ENCODE peak calls at places on chromosome 14, in ten cellular contexts. One of them, this sample, is unnamed.

GRCh38 chr14:52922656-52923055 is 28.2 kb downstream of the FERMT2 start:
- DNase-seq in activated CD4-positive, alpha-beta T cell treated with anti-CD3 and anti-CD28 coated beads, Interleukin-2, amount 50 U/mL, for 48 hours: no peak
- DNase-seq in Caco-2: no peak
- DNase-seq in HFF-Myc: no peak
- DNase-seq in SW 1271: no peak
- DNase-seq in neural crest cell: no peak
- DNase-seq in brain microvascular endothelial cell: no peak
- DNase-seq in NCI-H2029: no peak
- DNase-seq in activated naive CD4-positive, alpha-beta T cell treated with anti-CD3 and anti-CD28 coated beads, Interleukin-2, amount 10 ng/mL, durations not matched to agents 7 days and 5 days: no peak
- DNase-seq in anterior cingulate cortex: no peak
- DNase-seq in this sample: no peak

GRCh38 chr14:20667957-20668356 is 16.4 kb upstream of the RNASE4 start:
- DNase-seq in activated CD4-positive, alpha-beta T cell treated with anti-CD3 and anti-CD28 coated beads, Interleukin-2, amount 50 U/mL, for 48 hours: no peak
- DNase-seq in Caco-2: no peak
- DNase-seq in HFF-Myc: no peak
- DNase-seq in SW 1271: no peak
- DNase-seq in neural crest cell: no peak
- DNase-seq in brain microvascular endothelial cell: no peak
- DNase-seq in NCI-H2029: no peak
- DNase-seq in activated naive CD4-positive, alpha-beta T cell treated with anti-CD3 and anti-CD28 coated beads, Interleukin-2, amount 10 ng/mL, durations not matched to agents 7 days and 5 days: peak; percentile 39
- DNase-seq in anterior cingulate cortex: no peak
- DNase-seq in this sample: no peak

GRCh38 chr14:90675399-90675798 is 140.8 kb downstream of the TTC7B start:
- DNase-seq in activated CD4-positive, alpha-beta T cell treated with anti-CD3 and anti-CD28 coated beads, Interleukin-2, amount 50 U/mL, for 48 hours: no peak
- DNase-seq in Caco-2: no peak
- DNase-seq in HFF-Myc: no peak
- DNase-seq in SW 1271: no peak
- DNase-seq in neural crest cell: no peak
- DNase-seq in brain microvascular endothelial cell: peak; percentile 25
- DNase-seq in NCI-H2029: no peak
- DNase-seq in activated naive CD4-positive, alpha-beta T cell treated with anti-CD3 and anti-CD28 coated beads, Interleukin-2, amount 10 ng/mL, durations not matched to agents 7 days and 5 days: no peak
- DNase-seq in anterior cingulate cortex: no peak
- DNase-seq in this sample: no peak

GRCh38 chr14:40229676-40230075 is 797.4 kb upstream of the FBXO33 start:
- DNase-seq in activated CD4-positive, alpha-beta T cell treated with anti-CD3 and anti-CD28 coated beads, Interleukin-2, amount 50 U/mL, for 48 hours: no peak
- DNase-seq in Caco-2: no peak
- DNase-seq in HFF-Myc: no peak
- DNase-seq in SW 1271: no peak
- DNase-seq in neural crest cell: no peak
- DNase-seq in brain microvascular endothelial cell: no peak
- DNase-seq in NCI-H2029: no peak
- DNase-seq in activated naive CD4-positive, alpha-beta T cell treated with anti-CD3 and anti-CD28 coated beads, Interleukin-2, amount 10 ng/mL, durations not matched to agents 7 days and 5 days: no peak
- DNase-seq in anterior cingulate cortex: no peak
- DNase-seq in this sample: no peak

GRCh38 chr14:36942522-36943245 is 229.7 kb downstream of the SLC25A21 start:
- DNase-seq in activated CD4-positive, alpha-beta T cell treated with anti-CD3 and anti-CD28 coated beads, Interleukin-2, amount 50 U/mL, for 48 hours: no peak
- DNase-seq in Caco-2: no peak
- DNase-seq in HFF-Myc: no peak
- DNase-seq in SW 1271: no peak
- DNase-seq in neural crest cell: no peak
- DNase-seq in brain microvascular endothelial cell: peak; percentile 44
- DNase-seq in NCI-H2029: no peak
- DNase-seq in activated naive CD4-positive, alpha-beta T cell treated with anti-CD3 and anti-CD28 coated beads, Interleukin-2, amount 10 ng/mL, durations not matched to agents 7 days and 5 days: no peak
- DNase-seq in anterior cingulate cortex: no peak
- DNase-seq in this sample: peak; percentile 8

GRCh38 chr14:83300454-83301064 is 1766.9 kb upstream of the SEL1L start:
- DNase-seq in activated CD4-positive, alpha-beta T cell treated with anti-CD3 and anti-CD28 coated beads, Interleukin-2, amount 50 U/mL, for 48 hours: no peak
- DNase-seq in Caco-2: no peak
- DNase-seq in HFF-Myc: peak; percentile 15
- DNase-seq in SW 1271: peak; percentile 27
- DNase-seq in neural crest cell: no peak
- DNase-seq in brain microvascular endothelial cell: peak; percentile 21
- DNase-seq in NCI-H2029: no peak
- DNase-seq in activated naive CD4-positive, alpha-beta T cell treated with anti-CD3 and anti-CD28 coated beads, Interleukin-2, amount 10 ng/mL, durations not matched to agents 7 days and 5 days: no peak
- DNase-seq in anterior cingulate cortex: no peak
- DNase-seq in this sample: peak; percentile 50

GRCh38 chr14:91177073-91177796 is 63.4 kb downstream of the DGLUCY start:
- DNase-seq in activated CD4-positive, alpha-beta T cell treated with anti-CD3 and anti-CD28 coated beads, Interleukin-2, amount 50 U/mL, for 48 hours: peak; percentile 69
- DNase-seq in Caco-2: peak; percentile 49
- DNase-seq in HFF-Myc: peak; percentile 51
- DNase-seq in SW 1271: peak; percentile 80
- DNase-seq in neural crest cell: peak; percentile 50
- DNase-seq in brain microvascular endothelial cell: peak; percentile 69
- DNase-seq in NCI-H2029: peak; percentile 18
- DNase-seq in activated naive CD4-positive, alpha-beta T cell treated with anti-CD3 and anti-CD28 coated beads, Interleukin-2, amount 10 ng/mL, durations not matched to agents 7 days and 5 days: peak; percentile 81
- DNase-seq in anterior cingulate cortex: no peak
- DNase-seq in this sample: peak; percentile 76

GRCh38 chr14:32826404-32827082 is 112.1 kb upstream of the NPAS3 start:
- DNase-seq in activated CD4-positive, alpha-beta T cell treated with anti-CD3 and anti-CD28 coated beads, Interleukin-2, amount 50 U/mL, for 48 hours: no peak
- DNase-seq in Caco-2: no peak
- DNase-seq in HFF-Myc: no peak
- DNase-seq in SW 1271: no peak
- DNase-seq in neural crest cell: no peak
- DNase-seq in brain microvascular endothelial cell: peak; percentile 37
- DNase-seq in NCI-H2029: no peak
- DNase-seq in activated naive CD4-positive, alpha-beta T cell treated with anti-CD3 and anti-CD28 coated beads, Interleukin-2, amount 10 ng/mL, durations not matched to agents 7 days and 5 days: no peak
- DNase-seq in anterior cingulate cortex: peak; percentile 75
- DNase-seq in this sample: peak; percentile 52

GRCh38 chr14:101963052-101963451 is 1.3 kb upstream of the DYNC1H1 start:
- DNase-seq in activated CD4-positive, alpha-beta T cell treated with anti-CD3 and anti-CD28 coated beads, Interleukin-2, amount 50 U/mL, for 48 hours: no peak
- DNase-seq in Caco-2: no peak
- DNase-seq in HFF-Myc: no peak
- DNase-seq in SW 1271: no peak
- DNase-seq in neural crest cell: no peak
- DNase-seq in brain microvascular endothelial cell: no peak
- DNase-seq in NCI-H2029: no peak
- DNase-seq in activated naive CD4-positive, alpha-beta T cell treated with anti-CD3 and anti-CD28 coated beads, Interleukin-2, amount 10 ng/mL, durations not matched to agents 7 days and 5 days: no peak
- DNase-seq in anterior cingulate cortex: no peak
- DNase-seq in this sample: no peak

GRCh38 chr14:61703342-61704129 is 8.2 kb downstream of the HIF1A start:
- DNase-seq in activated CD4-positive, alpha-beta T cell treated with anti-CD3 and anti-CD28 coated beads, Interleukin-2, amount 50 U/mL, for 48 hours: no peak
- DNase-seq in Caco-2: no peak
- DNase-seq in HFF-Myc: no peak
- DNase-seq in SW 1271: no peak
- DNase-seq in neural crest cell: no peak
- DNase-seq in brain microvascular endothelial cell: no peak
- DNase-seq in NCI-H2029: no peak
- DNase-seq in activated naive CD4-positive, alpha-beta T cell treated with anti-CD3 and anti-CD28 coated beads, Interleukin-2, amount 10 ng/mL, durations not matched to agents 7 days and 5 days: no peak
- DNase-seq in anterior cingulate cortex: no peak
- DNase-seq in this sample: no peak

GRCh38 chr14:99790201-99790977 is 2.8 kb upstream of the EML1 start:
- DNase-seq in activated CD4-positive, alpha-beta T cell treated with anti-CD3 and anti-CD28 coated beads, Interleukin-2, amount 50 U/mL, for 48 hours: no peak
- DNase-seq in Caco-2: no peak
- DNase-seq in HFF-Myc: no peak
- DNase-seq in SW 1271: no peak
- DNase-seq in neural crest cell: no peak
- DNase-seq in brain microvascular endothelial cell: no peak
- DNase-seq in NCI-H2029: peak; percentile 17
- DNase-seq in activated naive CD4-positive, alpha-beta T cell treated with anti-CD3 and anti-CD28 coated beads, Interleukin-2, amount 10 ng/mL, durations not matched to agents 7 days and 5 days: no peak
- DNase-seq in anterior cingulate cortex: no peak
- DNase-seq in this sample: no peak

GRCh38 chr14:103889313-103890051 is 38.8 kb upstream of the TDRD9 start:
- DNase-seq in activated CD4-positive, alpha-beta T cell treated with anti-CD3 and anti-CD28 coated beads, Interleukin-2, amount 50 U/mL, for 48 hours: no peak
- DNase-seq in Caco-2: no peak
- DNase-seq in HFF-Myc: no peak
- DNase-seq in SW 1271: no peak
- DNase-seq in neural crest cell: no peak
- DNase-seq in brain microvascular endothelial cell: peak; percentile 16
- DNase-seq in NCI-H2029: no peak
- DNase-seq in activated naive CD4-positive, alpha-beta T cell treated with anti-CD3 and anti-CD28 coated beads, Interleukin-2, amount 10 ng/mL, durations not matched to agents 7 days and 5 days: no peak
- DNase-seq in anterior cingulate cortex: no peak
- DNase-seq in this sample: no peak